ENCODE peak calls at places on chromosomes 6 and 20, in seven cellular contexts. One of them, this sample, is unnamed.

GRCh38 chr6:16564430-16564829 is 196.8 kb downstream of the ATXN1 start:
- DNase-seq in IMR-90: peak; percentile 63
- DNase-seq in DND-41: no peak
- DNase-seq in PC-9: no peak
- DNase-seq in HCT116: no peak
- DNase-seq in neuronal stem cell: no peak
- DNase-seq in fibroblast of lung: peak; percentile 55
- DNase-seq in this sample: no peak

GRCh38 chr6:114419175-114419574 is 76.4 kb upstream of the HS3ST5 start:
- DNase-seq in IMR-90: no peak
- DNase-seq in DND-41: no peak
- DNase-seq in PC-9: no peak
- DNase-seq in HCT116: no peak
- DNase-seq in neuronal stem cell: no peak
- DNase-seq in fibroblast of lung: peak; percentile 58
- DNase-seq in this sample: peak; percentile 34

GRCh38 chr6:135897087-135897486 is 45.6 kb downstream of the PDE7B start:
- DNase-seq in IMR-90: no peak
- DNase-seq in DND-41: no peak
- DNase-seq in PC-9: no peak
- DNase-seq in HCT116: no peak
- DNase-seq in neuronal stem cell: no peak
- DNase-seq in fibroblast of lung: no peak
- DNase-seq in this sample: no peak

GRCh38 chr6:30060634-30060981 is 457 bp upstream of the POLR1H start:
- DNase-seq in IMR-90: peak; percentile 36
- DNase-seq in DND-41: peak; percentile 32
- DNase-seq in PC-9: no peak
- DNase-seq in HCT116: no peak
- DNase-seq in neuronal stem cell: no peak
- DNase-seq in fibroblast of lung: peak; percentile 54
- DNase-seq in this sample: peak; percentile 55

GRCh38 chr20:41234546-41234945 is 83.0 kb downstream of the ZHX3 start:
- DNase-seq in IMR-90: no peak
- DNase-seq in DND-41: no peak
- DNase-seq in PC-9: no peak
- DNase-seq in HCT116: no peak
- DNase-seq in neuronal stem cell: no peak
- DNase-seq in fibroblast of lung: no peak
- DNase-seq in this sample: no peak

GRCh38 chr20:53023717-53024116 is 51.6 kb downstream of the TSHZ2 start:
- DNase-seq in IMR-90: no peak
- DNase-seq in DND-41: no peak
- DNase-seq in PC-9: no peak
- DNase-seq in HCT116: no peak
- DNase-seq in neuronal stem cell: no peak
- DNase-seq in fibroblast of lung: peak; percentile 80
- DNase-seq in this sample: no peak

GRCh38 chr6:144659202-144659731 is 374.1 kb downstream of the UTRN start:
- DNase-seq in IMR-90: peak; percentile 51
- DNase-seq in DND-41: peak; percentile 48
- DNase-seq in PC-9: no peak
- DNase-seq in HCT116: no peak
- DNase-seq in neuronal stem cell: peak; percentile 54
- DNase-seq in fibroblast of lung: peak; percentile 44
- DNase-seq in this sample: peak; percentile 51

GRCh38 chr6:52176550-52176949 is 9.6 kb upstream of the IL17A start:
- DNase-seq in IMR-90: no peak
- DNase-seq in DND-41: peak; percentile 19
- DNase-seq in PC-9: no peak
- DNase-seq in HCT116: no peak
- DNase-seq in neuronal stem cell: no peak
- DNase-seq in fibroblast of lung: no peak
- DNase-seq in this sample: no peak

GRCh38 chr20:10504893-10505292 is 69.8 kb downstream of the SLX4IP start:
- DNase-seq in IMR-90: peak; percentile 21
- DNase-seq in DND-41: no peak
- DNase-seq in PC-9: no peak
- DNase-seq in HCT116: no peak
- DNase-seq in neuronal stem cell: no peak
- DNase-seq in fibroblast of lung: no peak
- DNase-seq in this sample: peak; percentile 36

GRCh38 chr6:15254074-15254975 is 8.5 kb downstream of the JARID2 start:
- DNase-seq in IMR-90: no peak
- DNase-seq in DND-41: no peak
- DNase-seq in PC-9: no peak
- DNase-seq in HCT116: no peak
- DNase-seq in neuronal stem cell: no peak
- DNase-seq in fibroblast of lung: no peak
- DNase-seq in this sample: no peak

GRCh38 chr6:125922322-125922860 is 34.2 kb upstream of the HINT3 start:
- DNase-seq in IMR-90: no peak
- DNase-seq in DND-41: no peak
- DNase-seq in PC-9: no peak
- DNase-seq in HCT116: no peak
- DNase-seq in neuronal stem cell: no peak
- DNase-seq in fibroblast of lung: no peak
- DNase-seq in this sample: no peak

GRCh38 chr20:41249371-41249770 is 68.2 kb downstream of the ZHX3 start:
- DNase-seq in IMR-90: peak; percentile 87
- DNase-seq in DND-41: no peak
- DNase-seq in PC-9: peak; percentile 31
- DNase-seq in HCT116: no peak
- DNase-seq in neuronal stem cell: peak; percentile 12
- DNase-seq in fibroblast of lung: peak; percentile 92
- DNase-seq in this sample: peak; percentile 60

GRCh38 chr6:14001329-14002012 is 76.7 kb downstream of the RNF182 start:
- DNase-seq in IMR-90: peak; percentile 99
- DNase-seq in DND-41: no peak
- DNase-seq in PC-9: peak; percentile 37
- DNase-seq in HCT116: peak; percentile 95
- DNase-seq in neuronal stem cell: no peak
- DNase-seq in fibroblast of lung: peak; percentile 100
- DNase-seq in this sample: peak; percentile 65

GRCh38 chr6:129730477-129731165 is 20.6 kb upstream of the ARHGAP18 start:
- DNase-seq in IMR-90: no peak
- DNase-seq in DND-41: peak; percentile 25
- DNase-seq in PC-9: no peak
- DNase-seq in HCT116: no peak
- DNase-seq in neuronal stem cell: no peak
- DNase-seq in fibroblast of lung: no peak
- DNase-seq in this sample: peak; percentile 43

GRCh38 chr6:154893927-154894326 is 101.2 kb upstream of the TIAM2 start:
- DNase-seq in IMR-90: peak; percentile 38
- DNase-seq in DND-41: no peak
- DNase-seq in PC-9: no peak
- DNase-seq in HCT116: no peak
- DNase-seq in neuronal stem cell: no peak
- DNase-seq in fibroblast of lung: peak; percentile 46
- DNase-seq in this sample: no peak

GRCh38 chr6:154890874-154891273 is 104.2 kb upstream of the TIAM2 start:
- DNase-seq in IMR-90: no peak
- DNase-seq in DND-41: no peak
- DNase-seq in PC-9: no peak
- DNase-seq in HCT116: no peak
- DNase-seq in neuronal stem cell: no peak
- DNase-seq in fibroblast of lung: no peak
- DNase-seq in this sample: no peak

GRCh38 chr6:154891901-154892300 is 103.2 kb upstream of the TIAM2 start:
- DNase-seq in IMR-90: no peak
- DNase-seq in DND-41: no peak
- DNase-seq in PC-9: no peak
- DNase-seq in HCT116: no peak
- DNase-seq in neuronal stem cell: no peak
- DNase-seq in fibroblast of lung: peak; percentile 21
- DNase-seq in this sample: peak; percentile 30

GRCh38 chr6:154895841-154896240 is 99.3 kb upstream of the TIAM2 start:
- DNase-seq in IMR-90: no peak
- DNase-seq in DND-41: no peak
- DNase-seq in PC-9: no peak
- DNase-seq in HCT116: no peak
- DNase-seq in neuronal stem cell: no peak
- DNase-seq in fibroblast of lung: no peak
- DNase-seq in this sample: no peak

GRCh38 chr6:154894903-154895302 is 100.2 kb upstream of the TIAM2 start:
- DNase-seq in IMR-90: no peak
- DNase-seq in DND-41: no peak
- DNase-seq in PC-9: no peak
- DNase-seq in HCT116: no peak
- DNase-seq in neuronal stem cell: no peak
- DNase-seq in fibroblast of lung: no peak
- DNase-seq in this sample: no peak
- H3K4me3 ChIP-seq in IMR-90: no peak overlapping the region
- H3K4me3 ChIP-seq in DND-41: no peak overlapping the region
- H3K4me3 ChIP-seq in PC-9: no peak overlapping the region
- H3K4me3 ChIP-seq in HCT116: no peak overlapping the region
- H3K4me3 ChIP-seq in neuronal stem cell: no peak overlapping the region
- H3K4me3 ChIP-seq in fibroblast of lung: no peak overlapping the region
- H3K4me3 ChIP-seq in this sample: no peak overlapping the region

DNA sequence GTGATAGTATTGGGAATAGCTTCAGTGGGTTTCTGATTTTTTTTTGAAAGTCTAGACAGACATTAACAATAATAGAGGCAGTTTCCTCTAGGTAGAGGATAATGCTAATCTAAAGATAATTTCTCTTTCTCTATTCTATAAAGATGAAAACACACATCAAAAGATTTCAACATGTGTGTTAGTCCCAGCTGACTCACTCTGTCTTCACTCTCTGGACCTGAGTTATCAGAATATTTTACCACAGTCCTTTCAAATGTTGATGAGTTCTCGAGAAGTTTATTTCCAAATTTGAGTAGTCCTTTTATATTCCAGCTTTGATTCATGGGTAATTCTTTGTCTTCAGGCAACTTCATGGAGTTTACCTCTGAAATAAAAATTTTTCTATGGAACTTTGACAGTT is 17.1 kb downstream of the RPRD1B start:
- DNase-seq in IMR-90: peak; percentile 61
- DNase-seq in DND-41: no peak
- DNase-seq in PC-9: no peak
- DNase-seq in HCT116: no peak
- DNase-seq in neuronal stem cell: no peak
- DNase-seq in fibroblast of lung: peak; percentile 61
- DNase-seq in this sample: no peak
- H3K4me2 ChIP-seq in IMR-90: no peak overlapping the region
- H3K4me2 ChIP-seq in DND-41: no peak overlapping the region
- H3K4me2 ChIP-seq in PC-9: no peak overlapping the region
- H3K4me2 ChIP-seq in HCT116: no peak overlapping the region
- H3K4me2 ChIP-seq in neuronal stem cell: no peak overlapping the region
- H3K4me2 ChIP-seq in fibroblast of lung: no peak overlapping the region
- H3K4me2 ChIP-seq in this sample: no peak overlapping the region

GRCh38 chr6:46443623-46444022 is 47.6 kb downstream of the RCAN2 start:
- DNase-seq in IMR-90: no peak
- DNase-seq in DND-41: no peak
- DNase-seq in PC-9: no peak
- DNase-seq in HCT116: no peak
- DNase-seq in neuronal stem cell: no peak
- DNase-seq in fibroblast of lung: no peak
- DNase-seq in this sample: no peak

GRCh38 chr6:46438245-46438644 is 53.0 kb downstream of the RCAN2 start:
- DNase-seq in IMR-90: no peak
- DNase-seq in DND-41: no peak
- DNase-seq in PC-9: no peak
- DNase-seq in HCT116: no peak
- DNase-seq in neuronal stem cell: no peak
- DNase-seq in fibroblast of lung: no peak
- DNase-seq in this sample: no peak

GRCh38 chr6:46440133-46440532 is 51.1 kb downstream of the RCAN2 start:
- DNase-seq in IMR-90: peak; percentile 37
- DNase-seq in DND-41: no peak
- DNase-seq in PC-9: no peak
- DNase-seq in HCT116: no peak
- DNase-seq in neuronal stem cell: no peak
- DNase-seq in fibroblast of lung: peak; percentile 18
- DNase-seq in this sample: no peak

DNA sequence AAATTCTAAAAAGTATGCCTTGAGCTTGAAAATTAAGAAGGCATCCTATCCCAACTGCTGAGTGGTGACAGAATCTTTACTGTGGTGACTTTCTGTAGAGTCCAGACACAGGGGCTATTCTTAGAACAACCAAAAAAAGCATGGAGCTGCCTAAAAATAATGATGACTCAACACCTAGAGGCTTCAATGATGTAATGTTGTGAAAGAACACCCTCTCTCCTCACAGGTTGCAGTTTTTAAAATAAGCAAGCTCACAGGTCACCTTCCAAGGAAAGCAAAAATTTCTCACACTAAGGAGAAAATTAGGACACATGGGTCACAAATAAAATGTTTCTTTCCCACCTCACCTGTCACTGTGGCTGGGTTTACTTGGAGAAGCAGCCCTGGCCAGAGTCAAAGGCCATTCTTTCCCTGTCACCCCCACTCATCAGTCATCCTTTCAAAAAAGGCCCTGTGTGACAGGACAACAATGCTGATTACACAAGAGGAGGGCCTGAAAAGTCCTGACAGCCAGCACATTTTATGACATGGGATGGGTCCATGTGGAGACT is 53.5 kb downstream of the RCAN2 start:
- DNase-seq in IMR-90: peak; percentile 33
- DNase-seq in DND-41: no peak
- DNase-seq in PC-9: no peak
- DNase-seq in HCT116: no peak
- DNase-seq in neuronal stem cell: no peak
- DNase-seq in fibroblast of lung: peak; percentile 15
- DNase-seq in this sample: no peak
- H3K4me1 ChIP-seq in IMR-90: no peaks in the 10 kb centered on the region
- H3K4me1 ChIP-seq in DND-41: no peaks in the 10 kb centered on the region
- H3K4me1 ChIP-seq in PC-9: peaks cover 9% of the 10 kb centered on the region
- H3K4me1 ChIP-seq in HCT116: no peaks in the 10 kb centered on the region
- H3K4me1 ChIP-seq in neuronal stem cell: peaks cover 3% of the 10 kb centered on the region
- H3K4me1 ChIP-seq in fibroblast of lung: peaks cover 9% of the 10 kb centered on the region
- H3K4me1 ChIP-seq in this sample: no peaks in the 10 kb centered on the region

GRCh38 chr6:35599761-35600658 is 87.3 kb upstream of the TULP1 start:
- DNase-seq in IMR-90: peak; percentile 48
- DNase-seq in DND-41: no peak
- DNase-seq in PC-9: no peak
- DNase-seq in HCT116: no peak
- DNase-seq in neuronal stem cell: no peak
- DNase-seq in fibroblast of lung: peak; percentile 24
- DNase-seq in this sample: no peak

GRCh38 chr6:35602133-35602946 is 86.4 kb downstream of the FKBP5 start:
- DNase-seq in IMR-90: peak; percentile 32
- DNase-seq in DND-41: no peak
- DNase-seq in PC-9: no peak
- DNase-seq in HCT116: no peak
- DNase-seq in neuronal stem cell: no peak
- DNase-seq in fibroblast of lung: peak; percentile 69
- DNase-seq in this sample: peak; percentile 39

GRCh38 chr6:35601331-35602132 is 87.2 kb downstream of the FKBP5 start:
- DNase-seq in IMR-90: peak; percentile 93
- DNase-seq in DND-41: peak; percentile 70
- DNase-seq in PC-9: peak; percentile 4
- DNase-seq in HCT116: peak; percentile 72
- DNase-seq in neuronal stem cell: no peak
- DNase-seq in fibroblast of lung: peak; percentile 90
- DNase-seq in this sample: peak; percentile 47

GRCh38 chr6:35603326-35604202 is 85.2 kb downstream of the FKBP5 start:
- DNase-seq in IMR-90: no peak
- DNase-seq in DND-41: no peak
- DNase-seq in PC-9: no peak
- DNase-seq in HCT116: no peak
- DNase-seq in neuronal stem cell: no peak
- DNase-seq in fibroblast of lung: peak; percentile 36
- DNase-seq in this sample: no peak

GRCh38 chr6:35600659-35601125 is 88.0 kb upstream of the TULP1 start:
- DNase-seq in IMR-90: no peak
- DNase-seq in DND-41: no peak
- DNase-seq in PC-9: no peak
- DNase-seq in HCT116: no peak
- DNase-seq in neuronal stem cell: no peak
- DNase-seq in fibroblast of lung: no peak
- DNase-seq in this sample: no peak
- H3K4me3 ChIP-seq in IMR-90: no peak overlapping the region
- H3K4me3 ChIP-seq in DND-41: no peak overlapping the region
- H3K4me3 ChIP-seq in PC-9: peak overlapping the region; percentile 25
- H3K4me3 ChIP-seq in HCT116: no peak overlapping the region
- H3K4me3 ChIP-seq in neuronal stem cell: no peak overlapping the region
- H3K4me3 ChIP-seq in fibroblast of lung: no peak overlapping the region
- H3K4me3 ChIP-seq in this sample: no peak overlapping the region

This sample was measured in hepatocyte.